ENCODE peak calls at places on chromosomes 7 and 10, in four cellular contexts. One of them, this sample, is unnamed. For H3K27me3, the result is how much of the 10 kb centered on the place peaks cover.

GRCh38 chr7:94289071-94289470 is 105.6 kb upstream of the COL1A2 start:
- DNase-seq in fibroblast of lung: peak
- DNase-seq in naive thymus-derived CD4-positive, alpha-beta T cell: no peak
- DNase-seq in heart left ventricle: peak
- DNase-seq in this sample: peak

GRCh38 chr10:33334839-33335549 is 527 bp upstream of the NRP1 start:
- DNase-seq in fibroblast of lung: peak
- DNase-seq in naive thymus-derived CD4-positive, alpha-beta T cell: peak
- DNase-seq in heart left ventricle: peak
- DNase-seq in this sample: peak

GRCh38 chr10:51095444-51095843 is 21.2 kb downstream of the PRKG1 start:
- DNase-seq in fibroblast of lung: no peak
- DNase-seq in naive thymus-derived CD4-positive, alpha-beta T cell: no peak
- DNase-seq in heart left ventricle: no peak
- DNase-seq in this sample: no peak

GRCh38 chr7:39733881-39734571 is 110.7 kb downstream of the RALA start:
- DNase-seq in fibroblast of lung: peak
- DNase-seq in naive thymus-derived CD4-positive, alpha-beta T cell: no peak
- DNase-seq in heart left ventricle: no peak
- DNase-seq in this sample: no peak

GRCh38 chr10:70271996-70272924 is 11.5 kb downstream of the NPFFR1 start:
- DNase-seq in fibroblast of lung: no peak
- DNase-seq in naive thymus-derived CD4-positive, alpha-beta T cell: no peak
- DNase-seq in heart left ventricle: peak
- DNase-seq in this sample: no peak

GRCh38 chr10:31099101-31099500 is 67.4 kb upstream of the ZNF438 start:
- DNase-seq in fibroblast of lung: peak
- DNase-seq in naive thymus-derived CD4-positive, alpha-beta T cell: no peak
- DNase-seq in heart left ventricle: no peak
- DNase-seq in this sample: no peak

GRCh38 chr7:9870674-9871073 is 1103.0 kb upstream of the PHF14 start:
- DNase-seq in fibroblast of lung: no peak
- DNase-seq in naive thymus-derived CD4-positive, alpha-beta T cell: no peak
- DNase-seq in heart left ventricle: no peak
- DNase-seq in this sample: no peak

GRCh38 chr10:35913628-35914027 is 271.5 kb upstream of the FZD8 start:
- DNase-seq in fibroblast of lung: no peak
- DNase-seq in naive thymus-derived CD4-positive, alpha-beta T cell: no peak
- DNase-seq in heart left ventricle: no peak
- DNase-seq in this sample: no peak

GRCh38 chr10:14820010-14820774 is 17.6 kb downstream of the CDNF start:
- DNase-seq in fibroblast of lung: peak
- DNase-seq in naive thymus-derived CD4-positive, alpha-beta T cell: no peak
- DNase-seq in heart left ventricle: no peak
- DNase-seq in this sample: no peak

GRCh38 chr10:79254333-79255006 is 92.8 kb upstream of the PPIF start:
- DNase-seq in fibroblast of lung: no peak
- DNase-seq in naive thymus-derived CD4-positive, alpha-beta T cell: no peak
- DNase-seq in heart left ventricle: no peak
- DNase-seq in this sample: no peak

GRCh38 chr10:124721295-124722052 is 22.7 kb downstream of the FAM53B start:
- DNase-seq in fibroblast of lung: peak
- DNase-seq in naive thymus-derived CD4-positive, alpha-beta T cell: no peak
- DNase-seq in heart left ventricle: peak
- DNase-seq in this sample: no peak

GRCh38 chr10:124517466-124517865 is 55.8 kb downstream of the LHPP start:
- DNase-seq in fibroblast of lung: no peak
- DNase-seq in naive thymus-derived CD4-positive, alpha-beta T cell: no peak
- DNase-seq in heart left ventricle: no peak
- DNase-seq in this sample: no peak

GRCh38 chr7:97004237-97004930 is 969 bp upstream of the DLX6 start:
- DNase-seq in fibroblast of lung: no peak
- DNase-seq in naive thymus-derived CD4-positive, alpha-beta T cell: no peak
- DNase-seq in heart left ventricle: no peak
- DNase-seq in this sample: no peak
- H3K27me3 ChIP-seq in fibroblast of lung: under half
- H3K27me3 ChIP-seq in naive thymus-derived CD4-positive, alpha-beta T cell: under half
- H3K27me3 ChIP-seq in heart left ventricle: half or more
- H3K27me3 ChIP-seq in this sample: under half

GRCh38 chr10:131127122-131127589 is 184.4 kb downstream of the TCERG1L start:
- DNase-seq in fibroblast of lung: no peak
- DNase-seq in naive thymus-derived CD4-positive, alpha-beta T cell: no peak
- DNase-seq in heart left ventricle: no peak
- DNase-seq in this sample: no peak

GRCh38 chr10:131127610-131128009 is 183.9 kb downstream of the TCERG1L start:
- DNase-seq in fibroblast of lung: no peak
- DNase-seq in naive thymus-derived CD4-positive, alpha-beta T cell: no peak
- DNase-seq in heart left ventricle: no peak
- DNase-seq in this sample: no peak

GRCh38 chr10:131124945-131125344 is 186.6 kb downstream of the TCERG1L start:
- DNase-seq in fibroblast of lung: no peak
- DNase-seq in naive thymus-derived CD4-positive, alpha-beta T cell: no peak
- DNase-seq in heart left ventricle: no peak
- DNase-seq in this sample: no peak

GRCh38 chr10:131125511-131126225 is 185.9 kb downstream of the TCERG1L start:
- DNase-seq in fibroblast of lung: no peak
- DNase-seq in naive thymus-derived CD4-positive, alpha-beta T cell: no peak
- DNase-seq in heart left ventricle: no peak
- DNase-seq in this sample: no peak

GRCh38 chr10:131126321-131127121 is 185.0 kb downstream of the TCERG1L start:
- DNase-seq in fibroblast of lung: no peak
- DNase-seq in naive thymus-derived CD4-positive, alpha-beta T cell: no peak
- DNase-seq in heart left ventricle: no peak
- DNase-seq in this sample: no peak
- H3K27me3 ChIP-seq in fibroblast of lung: under half
- H3K27me3 ChIP-seq in naive thymus-derived CD4-positive, alpha-beta T cell: under half
- H3K27me3 ChIP-seq in heart left ventricle: under half
- H3K27me3 ChIP-seq in this sample: under half

DNA sequence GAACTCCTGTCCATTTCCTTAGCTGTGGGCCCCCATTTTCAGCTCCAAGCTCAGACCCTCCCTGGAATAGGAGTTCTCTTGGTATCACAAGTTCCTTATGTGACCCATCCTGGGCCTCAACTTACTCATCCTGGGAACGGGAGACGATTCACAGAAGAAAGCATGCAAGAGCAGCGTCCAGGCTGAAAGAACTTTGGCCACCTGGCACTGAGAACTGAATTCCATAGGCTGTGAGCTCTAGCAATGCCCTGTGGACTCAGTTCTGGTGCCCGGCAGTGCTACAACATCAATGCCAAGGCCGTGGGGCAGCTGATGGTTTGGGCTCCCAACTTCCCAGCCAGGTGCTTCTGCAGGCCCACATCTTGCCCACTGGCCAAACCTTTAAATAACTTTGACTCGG is 3.9 kb upstream of the CUEDC2 start:
- DNase-seq in fibroblast of lung: no peak
- DNase-seq in naive thymus-derived CD4-positive, alpha-beta T cell: no peak
- DNase-seq in heart left ventricle: no peak
- DNase-seq in this sample: no peak
- H3K27me3 ChIP-seq in fibroblast of lung: under half
- H3K27me3 ChIP-seq in naive thymus-derived CD4-positive, alpha-beta T cell: under half
- H3K27me3 ChIP-seq in heart left ventricle: under half
- H3K27me3 ChIP-seq in this sample: under half

DNA sequence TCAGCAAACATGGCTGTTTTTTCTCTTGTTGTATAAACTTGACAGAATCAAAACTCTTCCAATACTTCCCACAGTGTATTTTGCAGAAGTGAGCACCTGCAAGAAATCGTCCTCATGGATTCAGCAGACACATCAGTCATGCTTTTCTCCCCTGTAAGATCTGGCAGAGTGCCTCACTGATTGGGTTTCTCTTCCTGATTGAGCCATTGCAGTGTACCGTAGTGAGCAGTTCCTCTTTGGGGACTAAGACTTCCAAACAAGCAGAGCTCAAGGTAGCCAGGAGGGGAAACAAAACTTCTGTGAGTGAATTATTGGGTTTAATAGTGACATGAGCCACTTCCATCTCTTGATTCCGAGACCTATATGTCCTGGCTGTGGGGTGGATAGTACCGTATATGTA is 2.3 kb upstream of the CCDC3 start:
- DNase-seq in fibroblast of lung: no peak
- DNase-seq in naive thymus-derived CD4-positive, alpha-beta T cell: no peak
- DNase-seq in heart left ventricle: no peak
- DNase-seq in this sample: no peak
- H3K27me3 ChIP-seq in fibroblast of lung: under half
- H3K27me3 ChIP-seq in naive thymus-derived CD4-positive, alpha-beta T cell: under half
- H3K27me3 ChIP-seq in heart left ventricle: under half
- H3K27me3 ChIP-seq in this sample: under half

DNA sequence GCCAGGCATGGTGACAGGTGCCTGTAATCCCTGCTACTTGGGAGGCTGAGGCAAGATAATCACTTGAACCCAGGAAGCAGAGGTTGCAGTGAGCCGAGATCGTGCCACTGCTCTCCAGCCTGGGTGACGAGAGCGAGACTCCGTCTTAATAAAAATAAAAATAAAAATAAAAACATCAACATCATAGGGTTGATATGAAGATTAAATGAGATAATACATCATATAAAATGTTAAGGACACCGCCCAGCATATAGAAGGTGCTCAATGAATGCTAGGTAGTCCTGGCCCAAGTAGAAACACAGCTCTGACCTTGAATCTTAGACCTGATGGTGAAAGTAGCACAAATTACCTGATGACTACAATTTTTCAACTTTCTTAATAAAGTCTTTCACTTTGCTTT is 74.0 kb downstream of the PAX2 start:
- DNase-seq in fibroblast of lung: no peak
- DNase-seq in naive thymus-derived CD4-positive, alpha-beta T cell: no peak
- DNase-seq in heart left ventricle: no peak
- DNase-seq in this sample: no peak
- H3K27me3 ChIP-seq in fibroblast of lung: under half
- H3K27me3 ChIP-seq in naive thymus-derived CD4-positive, alpha-beta T cell: under half
- H3K27me3 ChIP-seq in heart left ventricle: under half
- H3K27me3 ChIP-seq in this sample: under half

GRCh38 chr10:11011436-11011835 is 6.2 kb upstream of the CELF2 start:
- DNase-seq in fibroblast of lung: no peak
- DNase-seq in naive thymus-derived CD4-positive, alpha-beta T cell: no peak
- DNase-seq in heart left ventricle: no peak
- DNase-seq in this sample: no peak

GRCh38 chr10:11011966-11012365 is 5.7 kb upstream of the CELF2 start:
- DNase-seq in fibroblast of lung: no peak
- DNase-seq in naive thymus-derived CD4-positive, alpha-beta T cell: no peak
- DNase-seq in heart left ventricle: no peak
- DNase-seq in this sample: no peak

GRCh38 chr10:11010582-11010981 is 7.1 kb upstream of the CELF2 start:
- DNase-seq in fibroblast of lung: no peak
- DNase-seq in naive thymus-derived CD4-positive, alpha-beta T cell: no peak
- DNase-seq in heart left ventricle: no peak
- DNase-seq in this sample: no peak

GRCh38 chr10:11012880-11013279 is 4.8 kb upstream of the CELF2 start:
- DNase-seq in fibroblast of lung: no peak
- DNase-seq in naive thymus-derived CD4-positive, alpha-beta T cell: no peak
- DNase-seq in heart left ventricle: no peak
- DNase-seq in this sample: no peak

GRCh38 chr10:11012476-11012875 is 5.2 kb upstream of the CELF2 start:
- DNase-seq in fibroblast of lung: no peak
- DNase-seq in naive thymus-derived CD4-positive, alpha-beta T cell: no peak
- DNase-seq in heart left ventricle: no peak
- DNase-seq in this sample: no peak
- H3K27me3 ChIP-seq in fibroblast of lung: under half
- H3K27me3 ChIP-seq in naive thymus-derived CD4-positive, alpha-beta T cell: under half
- H3K27me3 ChIP-seq in heart left ventricle: under half
- H3K27me3 ChIP-seq in this sample: under half

DNA sequence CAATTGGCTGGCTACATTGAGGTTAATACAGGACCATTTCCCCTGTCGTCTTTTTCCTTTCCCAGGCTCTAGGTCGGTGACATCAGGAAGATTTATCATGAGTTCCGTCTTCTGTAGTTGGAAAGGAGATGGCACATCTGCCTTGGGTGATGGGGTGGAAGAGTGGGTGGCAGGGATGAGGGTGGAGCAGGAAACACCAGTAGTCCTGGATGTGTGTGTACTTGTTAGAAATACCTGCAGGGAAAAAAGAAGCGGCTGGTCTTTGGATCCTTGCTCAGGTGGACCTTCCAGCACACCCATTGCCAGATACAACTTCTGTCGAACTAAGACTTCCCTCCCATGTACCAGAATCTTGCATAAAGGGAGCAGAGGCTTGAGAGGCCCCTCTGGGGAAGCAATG is 516.9 kb upstream of the GALNT17 start:
- DNase-seq in fibroblast of lung: no peak
- DNase-seq in naive thymus-derived CD4-positive, alpha-beta T cell: no peak
- DNase-seq in heart left ventricle: no peak
- DNase-seq in this sample: no peak
- H3K27me3 ChIP-seq in fibroblast of lung: under half
- H3K27me3 ChIP-seq in naive thymus-derived CD4-positive, alpha-beta T cell: under half
- H3K27me3 ChIP-seq in heart left ventricle: under half
- H3K27me3 ChIP-seq in this sample: under half